ENCODE peak calls at places on chromosomes 1 and 21, in eight cellular contexts. One of them, this sample, is unnamed.

GRCh38 chr1:22317231-22317919 is 134.3 kb upstream of the ZBTB40 start:
- DNase-seq in left ventricle myocardium superior: no peak
- DNase-seq in WTC11: peak; percentile 76
- DNase-seq in fibroblast of gingiva: no peak
- DNase-seq in GM03348: peak; percentile 40
- DNase-seq in mucosa of gallbladder: no peak
- DNase-seq in dorsolateral prefrontal cortex: no peak
- DNase-seq in retina: peak; percentile 39
- DNase-seq in this sample: no peak

GRCh38 chr1:169731446-169731845 is 2.4 kb downstream of the SELE start:
- DNase-seq in left ventricle myocardium superior: no peak
- DNase-seq in WTC11: no peak
- DNase-seq in fibroblast of gingiva: no peak
- DNase-seq in GM03348: no peak
- DNase-seq in mucosa of gallbladder: no peak
- DNase-seq in dorsolateral prefrontal cortex: no peak
- DNase-seq in retina: no peak
- DNase-seq in this sample: no peak

GRCh38 chr1:1250828-1251284 is 4.3 kb upstream of the C1QTNF12 start:
- DNase-seq in left ventricle myocardium superior: no peak
- DNase-seq in WTC11: no peak
- DNase-seq in fibroblast of gingiva: no peak
- DNase-seq in GM03348: no peak
- DNase-seq in mucosa of gallbladder: no peak
- DNase-seq in dorsolateral prefrontal cortex: no peak
- DNase-seq in retina: no peak
- DNase-seq in this sample: peak; percentile 57

GRCh38 chr1:217135987-217136894 is 413.0 kb upstream of the ESRRG start:
- DNase-seq in left ventricle myocardium superior: no peak
- DNase-seq in WTC11: peak; percentile 43
- DNase-seq in fibroblast of gingiva: no peak
- DNase-seq in GM03348: peak; percentile 12
- DNase-seq in mucosa of gallbladder: no peak
- DNase-seq in dorsolateral prefrontal cortex: no peak
- DNase-seq in retina: peak; percentile 53
- DNase-seq in this sample: no peak

GRCh38 chr1:245386321-245387002 is 231.7 kb downstream of the KIF26B start:
- DNase-seq in left ventricle myocardium superior: no peak
- DNase-seq in WTC11: no peak
- DNase-seq in fibroblast of gingiva: no peak
- DNase-seq in GM03348: no peak
- DNase-seq in mucosa of gallbladder: no peak
- DNase-seq in dorsolateral prefrontal cortex: no peak
- DNase-seq in retina: no peak
- DNase-seq in this sample: no peak

GRCh38 chr1:11648039-11648438 is 6.2 kb downstream of the FBXO2 start:
- DNase-seq in left ventricle myocardium superior: peak; percentile 69
- DNase-seq in WTC11: no peak
- DNase-seq in fibroblast of gingiva: no peak
- DNase-seq in GM03348: no peak
- DNase-seq in mucosa of gallbladder: no peak
- DNase-seq in dorsolateral prefrontal cortex: peak; percentile 50
- DNase-seq in retina: no peak
- DNase-seq in this sample: no peak

GRCh38 chr1:88098881-88099280 is 585.2 kb upstream of the PKN2 start:
- DNase-seq in left ventricle myocardium superior: no peak
- DNase-seq in WTC11: no peak
- DNase-seq in fibroblast of gingiva: no peak
- DNase-seq in GM03348: no peak
- DNase-seq in mucosa of gallbladder: no peak
- DNase-seq in dorsolateral prefrontal cortex: no peak
- DNase-seq in retina: no peak
- DNase-seq in this sample: no peak

GRCh38 chr1:54668567-54668966 is 27.0 kb downstream of the MROH7 start:
- DNase-seq in left ventricle myocardium superior: no peak
- DNase-seq in WTC11: no peak
- DNase-seq in fibroblast of gingiva: no peak
- DNase-seq in GM03348: no peak
- DNase-seq in mucosa of gallbladder: no peak
- DNase-seq in dorsolateral prefrontal cortex: no peak
- DNase-seq in retina: no peak
- DNase-seq in this sample: no peak

GRCh38 chr21:24955275-24955961 is 651.9 kb downstream of the MRPL39 start:
- DNase-seq in left ventricle myocardium superior: no peak
- DNase-seq in WTC11: no peak
- DNase-seq in fibroblast of gingiva: no peak
- DNase-seq in GM03348: no peak
- DNase-seq in mucosa of gallbladder: no peak
- DNase-seq in dorsolateral prefrontal cortex: no peak
- DNase-seq in retina: no peak
- DNase-seq in this sample: no peak

GRCh38 chr1:173062156-173062938 is 11.6 kb upstream of the TNFSF18 start:
- DNase-seq in left ventricle myocardium superior: no peak
- DNase-seq in WTC11: no peak
- DNase-seq in fibroblast of gingiva: peak; percentile 21
- DNase-seq in GM03348: peak; percentile 44
- DNase-seq in mucosa of gallbladder: no peak
- DNase-seq in dorsolateral prefrontal cortex: no peak
- DNase-seq in retina: no peak
- DNase-seq in this sample: no peak

GRCh38 chr1:26145041-26145959 is 13.6 kb upstream of the FAM110D start:
- DNase-seq in left ventricle myocardium superior: peak; percentile 74
- DNase-seq in WTC11: peak; percentile 86
- DNase-seq in fibroblast of gingiva: peak; percentile 67
- DNase-seq in GM03348: peak; percentile 88
- DNase-seq in mucosa of gallbladder: peak; percentile 87
- DNase-seq in dorsolateral prefrontal cortex: peak; percentile 78
- DNase-seq in retina: peak; percentile 82
- DNase-seq in this sample: peak; percentile 65

GRCh38 chr1:159838715-159839114 is 12.0 kb downstream of the SLAMF8 start:
- DNase-seq in left ventricle myocardium superior: no peak
- DNase-seq in WTC11: no peak
- DNase-seq in fibroblast of gingiva: no peak
- DNase-seq in GM03348: no peak
- DNase-seq in mucosa of gallbladder: no peak
- DNase-seq in dorsolateral prefrontal cortex: no peak
- DNase-seq in retina: no peak
- DNase-seq in this sample: no peak

GRCh38 chr1:154324669-154325582 is at the start of gene ATP8B2:
- DNase-seq in left ventricle myocardium superior: peak; percentile 77
- DNase-seq in WTC11: peak; percentile 90
- DNase-seq in fibroblast of gingiva: peak; percentile 62
- DNase-seq in GM03348: peak; percentile 93
- DNase-seq in mucosa of gallbladder: peak; percentile 71
- DNase-seq in dorsolateral prefrontal cortex: peak; percentile 86
- DNase-seq in retina: peak; percentile 90
- DNase-seq in this sample: peak; percentile 65

GRCh38 chr1:58149266-58149812 is 397.2 kb downstream of the OMA1 start:
- DNase-seq in left ventricle myocardium superior: no peak
- DNase-seq in WTC11: no peak
- DNase-seq in fibroblast of gingiva: no peak
- DNase-seq in GM03348: no peak
- DNase-seq in mucosa of gallbladder: no peak
- DNase-seq in dorsolateral prefrontal cortex: no peak
- DNase-seq in retina: no peak
- DNase-seq in this sample: no peak

GRCh38 chr1:179296831-179297377 is 3.3 kb downstream of the SOAT1 start:
- DNase-seq in left ventricle myocardium superior: no peak
- DNase-seq in WTC11: no peak
- DNase-seq in fibroblast of gingiva: no peak
- DNase-seq in GM03348: no peak
- DNase-seq in mucosa of gallbladder: no peak
- DNase-seq in dorsolateral prefrontal cortex: no peak
- DNase-seq in retina: no peak
- DNase-seq in this sample: no peak

GRCh38 chr1:51986718-51987117 is 3.8 kb downstream of the RAB3B start:
- DNase-seq in left ventricle myocardium superior: no peak
- DNase-seq in WTC11: no peak
- DNase-seq in fibroblast of gingiva: no peak
- DNase-seq in GM03348: no peak
- DNase-seq in mucosa of gallbladder: no peak
- DNase-seq in dorsolateral prefrontal cortex: no peak
- DNase-seq in retina: peak; percentile 74
- DNase-seq in this sample: no peak

GRCh38 chr21:26626187-26626586 is 53.1 kb upstream of the CYYR1 start:
- DNase-seq in left ventricle myocardium superior: no peak
- DNase-seq in WTC11: no peak
- DNase-seq in fibroblast of gingiva: no peak
- DNase-seq in GM03348: no peak
- DNase-seq in mucosa of gallbladder: no peak
- DNase-seq in dorsolateral prefrontal cortex: no peak
- DNase-seq in retina: no peak
- DNase-seq in this sample: no peak

GRCh38 chr1:155013632-155014031 is 11.0 kb downstream of the ZBTB7B start:
- DNase-seq in left ventricle myocardium superior: peak; percentile 21
- DNase-seq in WTC11: no peak
- DNase-seq in fibroblast of gingiva: no peak
- DNase-seq in GM03348: no peak
- DNase-seq in mucosa of gallbladder: no peak
- DNase-seq in dorsolateral prefrontal cortex: no peak
- DNase-seq in retina: no peak
- DNase-seq in this sample: no peak